ENCODE peak calls at places on chromosomes 13 and 19, in nine cellular contexts. One of them, this sample, is unnamed.

GRCh38 chr13:65143920-65144319 is 2086.2 kb downstream of the PCDH9 start:
- DNase-seq in type B pancreatic cell: no peak
- DNase-seq in activated CD4-positive, alpha-beta T cell treated with anti-CD3 and anti-CD28 coated beads for 48 hours: no peak
- DNase-seq in body of pancreas: no peak
- DNase-seq in mucosa of gallbladder: no peak
- DNase-seq in nephron progenitor cell: no peak
- DNase-seq in pancreas: no peak
- DNase-seq in AG04449: no peak
- DNase-seq in KG1: no peak
- DNase-seq in this sample: no peak

GRCh38 chr13:98285317-98285716 is 108.2 kb upstream of the RNF113B start:
- DNase-seq in type B pancreatic cell: no peak
- DNase-seq in activated CD4-positive, alpha-beta T cell treated with anti-CD3 and anti-CD28 coated beads for 48 hours: no peak
- DNase-seq in body of pancreas: no peak
- DNase-seq in mucosa of gallbladder: no peak
- DNase-seq in nephron progenitor cell: no peak
- DNase-seq in pancreas: no peak
- DNase-seq in AG04449: no peak
- DNase-seq in KG1: no peak
- DNase-seq in this sample: no peak

GRCh38 chr19:53927745-53928144 is 18.7 kb downstream of the CACNG7 start:
- DNase-seq in type B pancreatic cell: no peak
- DNase-seq in activated CD4-positive, alpha-beta T cell treated with anti-CD3 and anti-CD28 coated beads for 48 hours: peak
- DNase-seq in body of pancreas: peak
- DNase-seq in mucosa of gallbladder: peak
- DNase-seq in nephron progenitor cell: peak
- DNase-seq in pancreas: no peak
- DNase-seq in AG04449: no peak
- DNase-seq in KG1: peak
- DNase-seq in this sample: peak

GRCh38 chr19:46193678-46194077 is 35.9 kb upstream of the IGFL1 start:
- DNase-seq in type B pancreatic cell: no peak
- DNase-seq in activated CD4-positive, alpha-beta T cell treated with anti-CD3 and anti-CD28 coated beads for 48 hours: no peak
- DNase-seq in body of pancreas: no peak
- DNase-seq in mucosa of gallbladder: no peak
- DNase-seq in nephron progenitor cell: no peak
- DNase-seq in pancreas: no peak
- DNase-seq in AG04449: no peak
- DNase-seq in KG1: no peak
- DNase-seq in this sample: no peak

GRCh38 chr19:29491491-29491890 is 34.3 kb upstream of the VSTM2B start:
- DNase-seq in type B pancreatic cell: no peak
- DNase-seq in activated CD4-positive, alpha-beta T cell treated with anti-CD3 and anti-CD28 coated beads for 48 hours: no peak
- DNase-seq in body of pancreas: no peak
- DNase-seq in mucosa of gallbladder: peak
- DNase-seq in nephron progenitor cell: no peak
- DNase-seq in pancreas: no peak
- DNase-seq in AG04449: no peak
- DNase-seq in KG1: no peak
- DNase-seq in this sample: no peak

GRCh38 chr13:101267656-101268055 is 148.7 kb downstream of the NALCN start:
- DNase-seq in type B pancreatic cell: no peak
- DNase-seq in activated CD4-positive, alpha-beta T cell treated with anti-CD3 and anti-CD28 coated beads for 48 hours: no peak
- DNase-seq in body of pancreas: no peak
- DNase-seq in mucosa of gallbladder: no peak
- DNase-seq in nephron progenitor cell: no peak
- DNase-seq in pancreas: no peak
- DNase-seq in AG04449: no peak
- DNase-seq in KG1: no peak
- DNase-seq in this sample: no peak

GRCh38 chr13:110108348-110109139 is 198.4 kb downstream of the COL4A1 start:
- DNase-seq in type B pancreatic cell: no peak
- DNase-seq in activated CD4-positive, alpha-beta T cell treated with anti-CD3 and anti-CD28 coated beads for 48 hours: no peak
- DNase-seq in body of pancreas: peak
- DNase-seq in mucosa of gallbladder: peak
- DNase-seq in nephron progenitor cell: peak
- DNase-seq in pancreas: peak
- DNase-seq in AG04449: no peak
- DNase-seq in KG1: no peak
- DNase-seq in this sample: peak

GRCh38 chr13:38494445-38494844 is 144.8 kb downstream of the UFM1 start:
- DNase-seq in type B pancreatic cell: no peak
- DNase-seq in activated CD4-positive, alpha-beta T cell treated with anti-CD3 and anti-CD28 coated beads for 48 hours: no peak
- DNase-seq in body of pancreas: no peak
- DNase-seq in mucosa of gallbladder: no peak
- DNase-seq in nephron progenitor cell: no peak
- DNase-seq in pancreas: no peak
- DNase-seq in AG04449: no peak
- DNase-seq in KG1: no peak
- DNase-seq in this sample: no peak

GRCh38 chr19:3207466-3208242 is 16.8 kb upstream of the CELF5 start:
- DNase-seq in type B pancreatic cell: no peak
- DNase-seq in activated CD4-positive, alpha-beta T cell treated with anti-CD3 and anti-CD28 coated beads for 48 hours: no peak
- DNase-seq in body of pancreas: no peak
- DNase-seq in mucosa of gallbladder: no peak
- DNase-seq in nephron progenitor cell: peak
- DNase-seq in pancreas: no peak
- DNase-seq in AG04449: no peak
- DNase-seq in KG1: no peak
- DNase-seq in this sample: no peak

GRCh38 chr13:42075517-42075916 is 27.1 kb downstream of the DGKH start:
- DNase-seq in type B pancreatic cell: no peak
- DNase-seq in activated CD4-positive, alpha-beta T cell treated with anti-CD3 and anti-CD28 coated beads for 48 hours: no peak
- DNase-seq in body of pancreas: no peak
- DNase-seq in mucosa of gallbladder: no peak
- DNase-seq in nephron progenitor cell: no peak
- DNase-seq in pancreas: no peak
- DNase-seq in AG04449: no peak
- DNase-seq in KG1: no peak
- DNase-seq in this sample: no peak